ENCODE peak calls at places on chromosome 20, in four cellular contexts. B, Y, T and R are unnamed samples.

GRCh38 chr20:15491564-15491963 is 1081.7 kb downstream of the KIF16B start:
- DNase-seq in B (no peak), T (no peak), Y (no peak), R (peak; percentile 10)

GRCh38 chr20:63223121-63223825 is 7.3 kb upstream of the YTHDF1 start:
- DNase-seq in T (no peak), B (peak; percentile 76), Y (peak; percentile 73), R (peak; percentile 86)

GRCh38 chr20:62335532-62335931 is 31.6 kb downstream of the LAMA5 start:
- DNase-seq in B (no peak), Y (no peak), T (no peak), R (no peak)

GRCh38 chr20:36311854-36312723 is 6.0 kb downstream of the DLGAP4 start:
- DNase-seq in T (no peak), Y (no peak), B (no peak), R (no peak)

GRCh38 chr20:13286600-13286999 is 65.5 kb downstream of the ISM1 start:
- DNase-seq in B (no peak), Y (no peak), T (no peak), R (no peak)

GRCh38 chr20:4602297-4602631 is 119.4 kb upstream of the PRND start:
- DNase-seq in B (no peak), T (no peak), Y (no peak), R (no peak)

GRCh38 chr20:10060223-10060622 is 25.4 kb downstream of the ANKEF1 start:
- DNase-seq in B (peak; percentile 17), T (no peak), Y (no peak), R (no peak)

GRCh38 chr20:56362833-56363413 is 4.1 kb downstream of the FAM210B start:
- DNase-seq in Y (no peak), B (no peak), T (no peak), R (no peak)

GRCh38 chr20:51014797-51015722 is 7.8 kb downstream of the KCNG1 start:
- DNase-seq in B (peak; percentile 87), Y (peak; percentile 47), T (no peak), R (no peak)

GRCh38 chr20:24962510-24962909 is 13.4 kb downstream of the CST7 start:
- DNase-seq in T (no peak), Y (no peak), B (no peak), R (no peak)

GRCh38 chr20:41649489-41649888 is 31.3 kb upstream of the CHD6 start:
- DNase-seq in T (no peak), Y (no peak), B (no peak), R (no peak)

GRCh38 chr20:10558635-10559187 is 115.1 kb downstream of the JAG1 start:
- DNase-seq in T (peak; percentile 84), Y (no peak), B (no peak), R (no peak)

GRCh38 chr20:62381202-62381797 is 5.6 kb upstream of the RPS21 start:
- DNase-seq in B (no peak), Y (no peak), T (no peak), R (no peak)

GRCh38 chr20:34531608-34532265 is 15.5 kb downstream of the DYNLRB1 start:
- DNase-seq in B (no peak), T (no peak), Y (no peak), R (no peak)

DNA sequence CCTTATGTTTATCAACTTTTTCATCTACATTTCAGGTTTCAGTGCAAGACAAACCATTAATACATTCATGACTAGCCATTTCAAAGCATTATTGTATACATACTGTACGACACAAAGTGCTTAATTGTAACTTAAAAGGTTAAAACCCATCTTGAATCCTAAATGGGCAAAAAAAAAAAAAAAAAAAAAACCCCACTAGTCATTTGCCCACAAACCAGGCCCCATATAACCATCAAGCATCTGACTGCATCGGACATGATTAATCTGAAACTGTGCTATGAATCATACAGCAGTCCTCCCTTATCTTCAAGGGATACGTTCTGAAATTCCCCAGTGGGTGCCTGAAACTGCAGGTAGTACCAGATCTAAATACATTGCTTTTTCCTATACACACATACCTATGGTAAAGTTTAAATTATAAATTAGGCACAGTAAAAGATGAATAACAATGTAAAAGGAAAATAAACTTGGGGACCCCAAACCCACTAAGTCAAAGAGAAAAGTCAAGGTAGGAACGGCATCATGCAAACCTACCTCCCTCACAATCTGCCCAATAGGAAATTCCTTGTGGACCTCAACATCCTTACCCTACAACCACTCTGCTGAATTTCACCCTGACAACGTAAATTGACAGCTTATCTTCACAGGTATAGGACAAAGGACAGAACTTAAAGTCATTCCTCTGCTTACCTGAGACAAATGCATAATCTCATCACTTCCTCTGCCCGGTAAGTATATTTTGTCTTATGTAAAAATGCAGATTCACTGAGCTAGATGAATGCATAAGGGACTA is 14.3 kb downstream of the B4GALT5 start:
- DNase-seq in B (no peak), T (no peak), Y (no peak), R (no peak)
- TF ChIP-seq RAD21 in B (no peak), T (no peak), Y (no peak), R (no peak)

DNA sequence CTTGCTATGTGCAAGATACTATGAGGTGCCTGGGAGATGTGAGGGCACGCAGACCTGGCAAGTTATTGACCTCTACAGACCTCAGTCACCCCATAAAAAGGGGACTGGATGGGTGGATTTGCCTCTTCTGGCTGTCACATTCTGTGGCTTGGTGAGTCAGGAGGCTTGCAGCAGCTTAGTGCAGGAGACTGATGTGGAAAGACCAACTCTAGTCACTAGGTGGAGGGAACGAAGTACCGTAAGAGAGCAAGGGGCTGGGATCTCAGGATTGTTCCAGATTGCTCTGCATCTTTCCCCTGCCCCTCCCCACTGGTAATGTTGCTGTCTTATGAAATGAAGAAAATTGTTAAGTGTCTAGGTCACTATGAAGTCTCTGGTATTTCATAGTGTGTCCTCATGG is 3.3 kb downstream of the MAPRE1 start:
- DNase-seq in Y (peak; percentile 44), B (no peak), T (no peak), R (no peak)
- TF ChIP-seq TCF12 in Y (no peak), B (no peak), T (no peak), R (no peak)

GRCh38 chr20:19129976-19130612 is 82.3 kb upstream of the SLC24A3 start:
- DNase-seq in T (no peak), Y (no peak), B (no peak), R (no peak)
- TF ChIP-seq RAD21 in T (no peak), Y (no peak), B (no peak), R (no peak)

GRCh38 chr20:23205221-23205620 is 119.1 kb upstream of the CD93 start:
- DNase-seq in B (no peak), Y (no peak), T (no peak), R (no peak)
- TF ChIP-seq TCF12 in B (no peak), Y (no peak), T (no peak), R (no peak)

DNA sequence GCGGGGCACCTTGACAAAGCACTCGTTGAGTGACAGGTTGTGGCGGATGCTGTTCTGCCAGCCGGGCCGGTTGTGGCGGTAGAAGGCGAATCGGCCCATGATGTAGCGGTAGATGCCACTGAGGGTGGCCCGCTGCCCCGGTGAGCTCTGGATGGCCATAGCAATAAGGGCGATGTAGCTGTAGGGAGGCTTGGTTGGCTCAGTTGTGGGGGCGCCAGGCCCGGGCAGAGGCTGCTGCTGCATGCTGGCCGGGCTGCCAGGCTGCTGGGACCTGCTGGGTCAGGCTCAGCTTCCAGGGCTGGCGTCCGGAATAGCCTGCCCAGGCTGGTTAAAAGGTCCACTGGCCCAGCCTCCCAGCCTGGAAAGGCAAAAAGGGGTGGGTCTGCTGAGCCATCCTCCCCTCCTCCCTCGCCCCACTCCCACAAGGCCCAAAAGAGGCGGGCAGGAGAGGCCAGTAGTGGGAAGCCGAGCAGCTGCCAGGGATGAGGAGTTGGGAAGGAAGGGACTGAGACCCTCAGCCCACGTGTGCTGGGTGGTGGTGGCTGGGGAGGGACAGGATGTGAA is at the start of gene FOXS1:
- DNase-seq in Y (no peak), B (no peak), T (no peak), R (no peak)
- TF ChIP-seq RAD21 in Y (no peak), B (no peak), T (no peak), R (no peak)

GRCh38 chr20:58053391-58054055 is 174.9 kb downstream of the ANKRD60 start:
- DNase-seq in T (no peak), Y (no peak), B (no peak), R (peak; percentile 23)
- TF ChIP-seq TCF12 in T (no peak), Y (no peak), B (no peak), R (no peak)